ENCODE peak calls at places on chromosomes 3 and 15, in ten cellular contexts. I, J, B, K, A, V, O, R, T and U are unnamed samples. For H3K4me1, the result is how much of the 10 kb centered on the place peaks cover.

GRCh38 chr3:160395297-160395696 is 3.7 kb downstream of the IFT80 start:
- DNase-seq in I (no peak), J (peak), B (no peak), K (no peak), A (no peak), V (no peak), O (peak), R (no peak), T (peak), U (no peak)

GRCh38 chr15:56208641-56209155 is 35.0 kb downstream of the RFX7 start:
- DNase-seq in I (no peak), J (no peak), B (no peak), K (no peak), A (no peak), V (no peak), O (no peak), R (no peak), T (no peak), U (no peak)

GRCh38 chr3:143648708-143649107 is 199.6 kb downstream of the SLC9A9 start:
- DNase-seq in I (no peak), J (no peak), B (no peak), K (no peak), A (no peak), V (no peak), O (peak), R (no peak), T (peak), U (no peak)

GRCh38 chr15:79977431-79977940 is 6.5 kb upstream of the BCL2A1 start:
- DNase-seq in I (no peak), J (no peak), B (no peak), K (no peak), A (no peak), V (peak), O (no peak), R (no peak), T (no peak), U (no peak)

GRCh38 chr3:123503200-123503599 is 54.3 kb upstream of the ADCY5 start:
- DNase-seq in I (no peak), J (no peak), B (no peak), K (no peak), A (no peak), V (no peak), O (no peak), R (no peak), T (no peak), U (no peak)

GRCh38 chr3:107548601-107549000 is 25.8 kb downstream of the BBX start:
- DNase-seq in I (no peak), J (no peak), B (no peak), K (no peak), A (no peak), V (no peak), O (no peak), R (no peak), T (no peak), U (no peak)

GRCh38 chr3:143643905-143644304 is 204.4 kb downstream of the SLC9A9 start:
- DNase-seq in I (no peak), J (no peak), B (no peak), K (no peak), A (no peak), V (no peak), O (no peak), R (no peak), T (no peak), U (no peak)

GRCh38 chr3:143443851-143444331 is 324.3 kb downstream of the CHST2 start:
- DNase-seq in I (peak), J (peak), B (no peak), K (no peak), A (peak), V (no peak), O (peak), R (no peak), T (no peak), U (peak)

GRCh38 chr15:88124199-88124598 is 132.3 kb downstream of the NTRK3 start:
- DNase-seq in I (no peak), J (no peak), B (no peak), K (no peak), A (no peak), V (no peak), O (no peak), R (no peak), T (no peak), U (no peak)

GRCh38 chr3:40621252-40621651 is 96.5 kb downstream of the ZNF621 start:
- DNase-seq in I (no peak), J (no peak), B (no peak), K (no peak), A (no peak), V (no peak), O (no peak), R (no peak), T (no peak), U (no peak)

GRCh38 chr15:88605507-88606436 is 15.4 kb upstream of the AEN start:
- DNase-seq in I (no peak), J (no peak), B (peak), K (peak), A (peak), V (no peak), O (no peak), R (no peak), T (peak), U (no peak)

GRCh38 chr3:52428151-52429005 is 16.5 kb downstream of the SEMA3G start:
- DNase-seq in I (peak), J (peak), B (peak), K (no peak), A (peak), V (peak), O (peak), R (peak), T (peak), U (peak)

GRCh38 chr3:27643355-27643754 is 78.8 kb downstream of the EOMES start:
- DNase-seq in I (no peak), J (no peak), B (no peak), K (no peak), A (no peak), V (no peak), O (peak), R (no peak), T (no peak), U (no peak)

GRCh38 chr15:68795298-68795848 is 25.3 kb downstream of the ANP32A start:
- DNase-seq in I (peak), J (peak), B (peak), K (peak), A (peak), V (peak), O (no peak), R (peak), T (peak), U (peak)

GRCh38 chr3:169666501-169667379 is 3.2 kb upstream of the MECOM start:
- DNase-seq in I (peak), J (peak), B (no peak), K (no peak), A (peak), V (no peak), O (no peak), R (no peak), T (peak), U (no peak)

GRCh38 chr3:125116311-125117069 is 60.7 kb upstream of the HEG1 start:
- DNase-seq in I (no peak), J (peak), B (no peak), K (no peak), A (no peak), V (no peak), O (peak), R (no peak), T (no peak), U (no peak)

GRCh38 chr3:122493296-122493695 is 21.4 kb downstream of the KPNA1 start:
- DNase-seq in I (no peak), J (peak), B (no peak), K (no peak), A (no peak), V (no peak), O (no peak), R (no peak), T (no peak), U (no peak)

GRCh38 chr3:142888099-142888483 is 792 bp downstream of the PCOLCE2 start:
- DNase-seq in I (no peak), J (no peak), B (no peak), K (no peak), A (no peak), V (no peak), O (peak), R (no peak), T (no peak), U (peak)

GRCh38 chr15:38528279-38528678 is 36.3 kb downstream of the RASGRP1 start:
- DNase-seq in I (no peak), J (peak), B (no peak), K (no peak), A (no peak), V (no peak), O (peak), R (no peak), T (no peak), U (no peak)

GRCh38 chr15:93562752-93563151 is 473.7 kb upstream of the RGMA start:
- DNase-seq in I (peak), J (peak), B (no peak), K (no peak), A (no peak), V (no peak), O (no peak), R (no peak), T (no peak), U (peak)

GRCh38 chr15:41562784-41563198 is 3.8 kb downstream of the TYRO3 start:
- DNase-seq in I (no peak), J (no peak), B (peak), K (no peak), A (no peak), V (no peak), O (no peak), R (no peak), T (peak), U (no peak)

GRCh38 chr3:24641628-24642027 is 147.0 kb upstream of the THRB start:
- DNase-seq in I (no peak), J (no peak), B (no peak), K (no peak), A (no peak), V (no peak), O (peak), R (no peak), T (no peak), U (no peak)

GRCh38 chr15:89105147-89105546 is 16.9 kb downstream of the ABHD2 start:
- DNase-seq in I (no peak), J (peak), B (no peak), K (no peak), A (no peak), V (no peak), O (peak), R (no peak), T (no peak), U (no peak)

GRCh38 chr3:134463676-134464611 is 21.8 kb downstream of the ANAPC13 start:
- DNase-seq in I (peak), J (peak), B (peak), K (no peak), A (no peak), V (no peak), O (no peak), R (peak), T (peak), U (peak)

GRCh38 chr3:129769616-129770015 is 123.9 kb downstream of the TMCC1 start:
- DNase-seq in I (no peak), J (no peak), B (no peak), K (no peak), A (no peak), V (no peak), O (no peak), R (no peak), T (no peak), U (no peak)

GRCh38 chr3:69493157-69493556 is 107.3 kb upstream of the FRMD4B start:
- DNase-seq in I (no peak), J (no peak), B (no peak), K (no peak), A (no peak), V (no peak), O (no peak), R (no peak), T (no peak), U (no peak)

GRCh38 chr15:53274630-53275029 is 484.5 kb upstream of the ONECUT1 start:
- DNase-seq in I (no peak), J (no peak), B (no peak), K (no peak), A (no peak), V (no peak), O (no peak), R (no peak), T (no peak), U (no peak)

GRCh38 chr3:50157821-50158556 is 2.9 kb downstream of the SEMA3F start:
- DNase-seq in I (no peak), J (peak), B (no peak), K (no peak), A (no peak), V (no peak), O (no peak), R (no peak), T (no peak), U (no peak)

GRCh38 chr15:37260255-37260654 is 159.9 kb upstream of the MEIS2 start:
- DNase-seq in I (no peak), J (no peak), B (no peak), K (no peak), A (no peak), V (no peak), O (no peak), R (no peak), T (no peak), U (no peak)

GRCh38 chr15:66848116-66848515 is 146.1 kb downstream of the SMAD6 start:
- DNase-seq in I (no peak), J (no peak), B (no peak), K (no peak), A (no peak), V (no peak), O (no peak), R (no peak), T (no peak), U (no peak)

GRCh38 chr15:81301815-81302399 is 22.0 kb downstream of the STARD5 start:
- DNase-seq in I (no peak), J (no peak), B (no peak), K (no peak), A (peak), V (peak), O (no peak), R (no peak), T (no peak), U (peak)

GRCh38 chr3:47884603-47885002 is 81.7 kb downstream of the DHX30 start:
- DNase-seq in I (no peak), J (no peak), B (no peak), K (no peak), A (no peak), V (no peak), O (no peak), R (no peak), T (no peak), U (no peak)

GRCh38 chr15:74294010-74294409 is 57.9 kb downstream of the CCDC33 start:
- DNase-seq in I (no peak), J (no peak), B (no peak), K (no peak), A (no peak), V (no peak), O (no peak), R (no peak), T (no peak), U (no peak)

GRCh38 chr3:100546020-100546744 is 53.8 kb downstream of the TMEM45A start:
- DNase-seq in I (no peak), J (peak), B (no peak), K (no peak), A (no peak), V (no peak), O (peak), R (no peak), T (no peak), U (no peak)

GRCh38 chr3:137764001-137764433 is at the start of gene SOX14:
- DNase-seq in I (no peak), J (no peak), B (no peak), K (no peak), A (peak), V (no peak), O (no peak), R (peak), T (peak), U (no peak)

GRCh38 chr3:168459229-168459784 is 363.6 kb upstream of the GOLIM4 start:
- DNase-seq in I (no peak), J (no peak), B (no peak), K (no peak), A (no peak), V (no peak), O (peak), R (no peak), T (no peak), U (no peak)

GRCh38 chr3:23720885-23721284 is 84.9 kb upstream of the UBE2E1 start:
- DNase-seq in I (no peak), J (peak), B (no peak), K (no peak), A (no peak), V (no peak), O (no peak), R (no peak), T (no peak), U (no peak)

GRCh38 chr15:93587046-93587445 is 498.0 kb upstream of the RGMA start:
- DNase-seq in I (no peak), J (no peak), B (no peak), K (no peak), A (no peak), V (no peak), O (no peak), R (no peak), T (no peak), U (no peak)

GRCh38 chr3:120497318-120497717 is 46.5 kb upstream of the FSTL1 start:
- DNase-seq in I (no peak), J (peak), B (no peak), K (no peak), A (no peak), V (no peak), O (peak), R (no peak), T (no peak), U (no peak)
- H3K27ac ChIP-seq in I (peak), J (no peak), B (no peak), K (no peak), A (peak), V (no peak), O (peak), R (no peak), T (no peak), U (peak)

GRCh38 chr15:90863987-90864386 is 4.4 kb upstream of the FURIN start:
- DNase-seq in I (no peak), J (no peak), B (no peak), K (no peak), A (no peak), V (no peak), O (no peak), R (no peak), T (no peak), U (no peak)
- TF ChIP-seq CTCF in I (no peak), J (no peak), B (no peak), K (no peak), A (no peak), V (no peak), O (no peak), R (no peak), T (no peak), U (no peak)

GRCh38 chr3:43248194-43248593 is 38.1 kb upstream of the SNRK start:
- DNase-seq in I (no peak), J (no peak), B (no peak), K (no peak), A (no peak), V (no peak), O (no peak), R (no peak), T (no peak), U (no peak)
- H3K4me1 ChIP-seq in I (under half), J (under half), B (under half), K (under half), A (under half), V (under half), O (under half), R (under half), T (under half), U (under half)

GRCh38 chr15:45157974-45158373 is 28.2 kb downstream of the DUOX1 start:
- DNase-seq in I (no peak), J (peak), B (no peak), K (no peak), A (no peak), V (no peak), O (peak), R (peak), T (peak), U (no peak)

GRCh38 chr15:45161666-45162065 is 26.1 kb downstream of the SHF start:
- DNase-seq in I (no peak), J (no peak), B (no peak), K (no peak), A (no peak), V (no peak), O (no peak), R (peak), T (no peak), U (no peak)

GRCh38 chr15:45151998-45152828 is 22.4 kb downstream of the DUOX1 start:
- DNase-seq in I (no peak), J (no peak), B (no peak), K (no peak), A (no peak), V (no peak), O (no peak), R (peak), T (no peak), U (no peak)

GRCh38 chr15:45155739-45156138 is 25.9 kb downstream of the DUOX1 start:
- DNase-seq in I (no peak), J (no peak), B (no peak), K (no peak), A (no peak), V (no peak), O (no peak), R (peak), T (no peak), U (no peak)

GRCh38 chr15:45157056-45157455 is 27.3 kb downstream of the DUOX1 start:
- DNase-seq in I (no peak), J (peak), B (no peak), K (no peak), A (no peak), V (no peak), O (no peak), R (peak), T (no peak), U (no peak)
- H3K27ac ChIP-seq in I (no peak), J (peak), B (no peak), K (no peak), A (no peak), V (no peak), O (no peak), R (no peak), T (no peak), U (no peak)

GRCh38 chr15:78811124-78811824 is at the start of gene ADAMTS7:
- DNase-seq in I (peak), J (peak), B (peak), K (peak), A (peak), V (peak), O (peak), R (peak), T (peak), U (peak)
- TF ChIP-seq CTCF in I (peak), J (peak), B (peak), K (peak), A (peak), V (peak), O (peak), R (peak), T (peak), U (peak)

GRCh38 chr3:150384517-150385212 is 23.4 kb upstream of the TSC22D2 start:
- DNase-seq in I (no peak), J (no peak), B (no peak), K (peak), A (no peak), V (peak), O (no peak), R (no peak), T (peak), U (peak)
- H3K4me1 ChIP-seq in I (under half), J (under half), B (under half), K (under half), A (under half), V (under half), O (under half), R (under half), T (under half), U (under half)

GRCh38 chr3:194098036-194098871 is 37.7 kb upstream of the HES1 start:
- DNase-seq in I (no peak), J (no peak), B (no peak), K (no peak), A (no peak), V (no peak), O (no peak), R (peak), T (peak), U (no peak)
- H3K27ac ChIP-seq in I (no peak), J (no peak), B (no peak), K (no peak), A (no peak), V (no peak), O (no peak), R (peak), T (no peak), U (no peak)